ENCODE peak calls at places on chromosomes 12 and 14, in eight cellular contexts. V is Peyer's patch, J is colonic mucosa, C is H7, A is hepatocyte, Y is A549, R is kidney epithelial cell, B is lung. I is an unnamed sample.

GRCh38 chr12:107451246-107451645 is 234.4 kb upstream of the PWP1 start:
- DNase-seq in V (no peak), J (no peak), C (no peak), A (no peak), Y (no peak), R (no peak), B (no peak), I (no peak)

GRCh38 chr12:117513353-117513752 is 151.9 kb upstream of the NOS1 start:
- DNase-seq in V (no peak), J (no peak), C (no peak), A (no peak), Y (no peak), R (no peak), B (no peak), I (no peak)

GRCh38 chr14:89085154-89086059 is 261.0 kb downstream of the TTC8 start:
- DNase-seq in V (no peak), J (no peak), C (no peak), A (no peak), Y (no peak), R (no peak), B (no peak), I (no peak)

GRCh38 chr12:114451657-114452056 is 45.7 kb upstream of the TBX5 start:
- DNase-seq in V (no peak), J (no peak), C (no peak), A (no peak), Y (no peak), R (no peak), B (no peak), I (no peak)

GRCh38 chr12:132084681-132085635 is 59.2 kb downstream of the DDX51 start:
- DNase-seq in V (peak), J (peak), C (peak), A (peak), Y (peak), R (no peak), B (peak), I (peak)

GRCh38 chr12:78916845-78917480 is 52.4 kb downstream of the SYT1 start:
- DNase-seq in V (no peak), J (no peak), C (no peak), A (no peak), Y (no peak), R (peak), B (no peak), I (no peak)

GRCh38 chr14:74980746-74981661 is 21.7 kb upstream of the EIF2B2 start:
- DNase-seq in V (peak), J (no peak), C (peak), A (no peak), Y (no peak), R (no peak), B (no peak), I (no peak)

GRCh38 chr14:54617467-54617866 is 50.5 kb downstream of the SAMD4A start:
- DNase-seq in V (no peak), J (no peak), C (no peak), A (no peak), Y (no peak), R (no peak), B (no peak), I (no peak)

GRCh38 chr14:19800282-19801117 is 3.1 kb upstream of the OR4N2 start:
- DNase-seq in V (no peak), J (no peak), C (no peak), A (no peak), Y (no peak), R (no peak), B (no peak), I (no peak)

GRCh38 chr12:6632026-6632978 is 3.5 kb downstream of the LPAR5 start:
- DNase-seq in V (peak), J (peak), C (no peak), A (peak), Y (no peak), R (no peak), B (no peak), I (no peak)

GRCh38 chr12:67367843-67368242 is 98.7 kb downstream of the CAND1 start:
- DNase-seq in V (no peak), J (no peak), C (no peak), A (no peak), Y (no peak), R (peak), B (no peak), I (no peak)

GRCh38 chr14:29282169-29282568 is 515.6 kb downstream of the FOXG1 start:
- DNase-seq in V (no peak), J (no peak), C (no peak), A (no peak), Y (no peak), R (no peak), B (no peak), I (no peak)

GRCh38 chr12:25675808-25676207 is 122.7 kb upstream of the LMNTD1 start:
- DNase-seq in V (no peak), J (no peak), C (no peak), A (no peak), Y (no peak), R (no peak), B (no peak), I (no peak)

GRCh38 chr12:117151195-117152031 is 38.9 kb downstream of the FBXO21 start:
- DNase-seq in V (peak), J (peak), C (peak), A (peak), Y (peak), R (no peak), B (peak), I (peak)

GRCh38 chr12:107718606-107719005 is 33.0 kb downstream of the PWP1 start:
- DNase-seq in V (no peak), J (no peak), C (no peak), A (no peak), Y (no peak), R (no peak), B (no peak), I (no peak)

GRCh38 chr12:22477166-22477893 is 67.0 kb downstream of the C2CD5 start:
- DNase-seq in V (no peak), J (no peak), C (no peak), A (no peak), Y (no peak), R (peak), B (no peak), I (peak)

GRCh38 chr12:3129301-3130052 is 52.3 kb downstream of the TSPAN9 start:
- DNase-seq in V (no peak), J (no peak), C (no peak), A (no peak), Y (no peak), R (no peak), B (no peak), I (no peak)

GRCh38 chr12:94762259-94762942 is 112.0 kb upstream of the TMCC3 start:
- DNase-seq in V (no peak), J (no peak), C (no peak), A (no peak), Y (no peak), R (no peak), B (no peak), I (no peak)

GRCh38 chr12:2294651-2295475 is 242.1 kb downstream of the CACNA1C start:
- DNase-seq in V (no peak), J (no peak), C (no peak), A (peak), Y (no peak), R (peak), B (peak), I (peak)

GRCh38 chr14:77026930-77027537 is 1.5 kb downstream of the IRF2BPL start:
- DNase-seq in V (peak), J (no peak), C (peak), A (peak), Y (no peak), R (no peak), B (no peak), I (peak)

GRCh38 chr14:69008411-69008810 is 29.3 kb upstream of the ACTN1 start:
- DNase-seq in V (no peak), J (no peak), C (no peak), A (peak), Y (no peak), R (no peak), B (no peak), I (no peak)

GRCh38 chr12:79834712-79835376 is 100.1 kb downstream of the PPP1R12A start:
- DNase-seq in V (no peak), J (no peak), C (no peak), A (no peak), Y (no peak), R (no peak), B (no peak), I (no peak)

GRCh38 chr14:101557811-101558738 is 3.2 kb upstream of the DIO3 start:
- DNase-seq in V (no peak), J (no peak), C (peak), A (peak), Y (no peak), R (no peak), B (no peak), I (peak)

GRCh38 chr12:21568115-21568514 is 36.5 kb downstream of the GYS2 start:
- DNase-seq in V (no peak), J (no peak), C (no peak), A (no peak), Y (no peak), R (no peak), B (no peak), I (no peak)

GRCh38 chr12:54612216-54612750 is 22.4 kb downstream of the LACRT start:
- DNase-seq in V (no peak), J (no peak), C (no peak), A (no peak), Y (no peak), R (no peak), B (no peak), I (no peak)

GRCh38 chr12:3445127-3445978 is 45.6 kb upstream of the PRMT8 start:
- DNase-seq in V (no peak), J (no peak), C (no peak), A (no peak), Y (no peak), R (no peak), B (no peak), I (no peak)

GRCh38 chr12:83796527-83796926 is 1109.8 kb downstream of the TMTC2 start:
- DNase-seq in V (no peak), J (no peak), C (no peak), A (no peak), Y (no peak), R (no peak), B (no peak), I (no peak)

GRCh38 chr12:74339211-74339610 is 198.4 kb upstream of the ATXN7L3B start:
- DNase-seq in V (no peak), J (no peak), C (no peak), A (no peak), Y (no peak), R (no peak), B (no peak), I (no peak)

GRCh38 chr12:61536525-61536924 is 723.7 kb upstream of the USP15 start:
- DNase-seq in V (no peak), J (no peak), C (no peak), A (no peak), Y (no peak), R (no peak), B (no peak), I (no peak)

GRCh38 chr12:14774074-14774943 is 29.0 kb downstream of the WBP11 start:
- DNase-seq in V (peak), J (peak), C (peak), A (peak), Y (peak), R (peak), B (peak), I (peak)

DNA sequence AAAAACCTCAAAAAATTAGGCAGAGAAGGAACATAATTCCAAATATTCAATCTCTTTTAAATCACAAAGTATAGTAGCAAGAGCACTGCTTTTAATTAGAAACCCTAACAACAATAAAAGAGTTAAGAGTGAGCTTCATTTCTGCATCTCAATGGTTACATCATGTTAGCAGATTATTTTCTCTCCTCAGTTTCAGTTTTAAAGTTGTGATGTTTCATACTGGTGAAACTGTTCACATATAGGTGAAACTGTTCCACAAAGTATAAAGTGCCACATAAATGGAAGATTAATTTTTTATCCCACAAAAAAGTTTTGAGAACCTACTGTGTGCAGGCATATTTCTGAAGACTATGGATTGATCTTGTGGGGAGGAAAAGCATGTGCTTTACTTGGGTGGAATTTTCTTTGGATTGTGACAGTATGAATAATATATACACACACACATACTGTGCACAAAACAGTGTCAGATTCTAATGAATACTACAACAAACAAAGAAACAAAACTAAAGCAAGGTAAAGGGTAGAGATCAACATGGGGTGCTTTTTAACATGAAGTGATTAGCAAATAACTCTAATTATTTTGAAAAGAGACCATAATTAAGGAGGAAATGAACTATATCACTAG is 17.1 kb downstream of the LUM start:
- DNase-seq in V (no peak), J (no peak), C (no peak), A (no peak), Y (no peak), R (no peak), B (no peak), I (no peak)
- H3K4me3 ChIP-seq in V (no peak), J (no peak), C (no peak), A (no peak), Y (no peak), R (no peak), B (no peak), I (no peak)

DNA sequence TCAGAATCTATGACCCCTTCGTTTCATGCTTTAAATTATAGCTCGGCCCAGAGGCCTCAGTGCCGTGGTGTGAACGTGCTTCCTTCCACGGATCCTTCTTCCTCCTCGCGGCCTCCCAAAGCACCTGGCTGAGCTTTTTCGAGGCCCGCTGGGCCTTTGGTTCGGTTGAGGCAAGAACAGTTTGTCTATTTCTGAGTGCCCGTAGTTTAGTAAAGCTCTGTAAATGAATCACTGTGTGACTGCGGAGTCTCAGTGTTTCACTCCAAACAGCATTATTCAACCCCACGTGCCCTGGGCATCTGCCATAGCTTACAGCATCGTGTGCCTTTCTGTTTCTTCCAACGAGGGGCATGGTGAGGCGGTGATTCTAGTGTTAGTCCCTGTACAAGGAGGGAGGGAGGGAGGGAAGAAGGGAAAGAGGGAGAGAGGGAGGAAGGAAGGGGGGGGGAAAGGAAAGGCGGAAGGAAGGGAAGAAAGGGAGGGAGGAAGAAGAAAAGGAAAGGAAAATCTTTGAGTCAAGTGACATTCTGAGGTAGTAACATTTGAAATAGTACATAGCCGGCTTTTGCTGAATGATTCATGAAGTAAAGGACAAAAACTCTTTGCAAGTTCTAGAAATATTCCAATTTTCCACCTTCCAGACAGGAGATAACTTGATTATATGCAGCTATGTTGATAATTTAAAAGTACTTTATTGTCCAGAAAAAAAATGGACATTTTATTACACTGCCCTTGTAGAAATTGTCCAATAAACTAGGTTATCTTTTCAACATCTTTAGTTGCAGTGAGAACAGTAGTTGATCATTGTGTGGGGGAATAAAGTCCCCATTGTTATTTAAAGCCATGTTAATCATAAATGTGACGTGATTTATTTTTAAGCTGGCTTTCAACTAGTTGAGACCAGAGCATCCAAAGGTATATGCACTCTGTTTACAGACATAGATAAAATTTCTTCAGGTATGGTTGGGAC is 1.2 kb upstream of the TRIM9 start:
- DNase-seq in V (peak), J (peak), C (no peak), A (peak), Y (peak), R (peak), B (no peak), I (peak)
- H3K4me3 ChIP-seq in V (peak), J (peak), C (peak), A (peak), Y (peak), R (peak), B (no peak), I (peak)

DNA sequence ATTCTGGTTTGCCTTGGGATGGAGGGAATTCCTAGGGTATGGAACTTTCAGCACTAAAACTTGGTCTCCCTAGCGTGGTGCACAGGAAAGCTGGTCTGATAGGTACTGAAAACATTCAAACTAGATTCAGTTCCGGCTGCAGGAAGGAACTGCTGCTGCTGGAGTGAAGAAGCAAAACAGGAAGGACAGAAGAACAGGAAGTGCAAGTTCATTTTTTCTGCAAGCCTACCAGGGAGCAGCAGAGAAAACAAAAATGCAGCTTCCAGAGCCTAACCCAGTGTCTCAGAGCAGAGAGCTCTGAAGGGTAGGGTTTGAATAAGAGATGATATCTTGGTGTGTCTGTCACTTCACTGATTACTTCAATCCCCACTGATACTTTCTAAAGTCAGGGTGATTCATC is 165.2 kb downstream of the VRK1 start:
- DNase-seq in V (peak), J (no peak), C (no peak), A (no peak), Y (no peak), R (no peak), B (no peak), I (no peak)
- H3K4me3 ChIP-seq in V (no peak), J (no peak), C (no peak), A (no peak), Y (no peak), R (no peak), B (no peak), I (no peak)

GRCh38 chr12:123608192-123608591 is 6.3 kb downstream of the DDX55 start:
- DNase-seq in V (no peak), J (peak), C (no peak), A (no peak), Y (no peak), R (no peak), B (no peak), I (no peak)
- H3K4me3 ChIP-seq in V (no peak), J (no peak), C (no peak), A (no peak), Y (no peak), R (no peak), B (no peak), I (no peak)

GRCh38 chr14:105490572-105491365 is at the start of gene TEDC1:
- DNase-seq in V (peak), J (peak), C (peak), A (peak), Y (peak), R (peak), B (peak), I (peak)

GRCh38 chr14:105491366-105492006 is 440 bp downstream of the TEDC1 start:
- DNase-seq in V (peak), J (peak), C (peak), A (peak), Y (peak), R (no peak), B (peak), I (peak)

GRCh38 chr14:105492966-105493871 is 2.2 kb downstream of the TEDC1 start:
- DNase-seq in V (no peak), J (no peak), C (peak), A (peak), Y (no peak), R (no peak), B (no peak), I (peak)

GRCh38 chr14:105493921-105494605 is 3.0 kb downstream of the TEDC1 start:
- DNase-seq in V (no peak), J (no peak), C (peak), A (peak), Y (no peak), R (no peak), B (no peak), I (no peak)

GRCh38 chr14:105492051-105492965 is 1.3 kb downstream of the TEDC1 start:
- DNase-seq in V (no peak), J (no peak), C (no peak), A (peak), Y (no peak), R (no peak), B (no peak), I (peak)
- H3K4me3 ChIP-seq in V (no peak), J (peak), C (no peak), A (no peak), Y (peak), R (peak), B (no peak), I (no peak)

GRCh38 chr12:66187822-66188221 is 1.2 kb upstream of the IRAK3 start:
- DNase-seq in V (no peak), J (no peak), C (no peak), A (no peak), Y (no peak), R (no peak), B (no peak), I (no peak)

GRCh38 chr12:66191547-66192126 is 2.6 kb downstream of the IRAK3 start:
- DNase-seq in V (no peak), J (no peak), C (no peak), A (no peak), Y (no peak), R (no peak), B (no peak), I (no peak)

GRCh38 chr12:66189476-66189823 is 436 bp downstream of the IRAK3 start:
- DNase-seq in V (no peak), J (no peak), C (no peak), A (no peak), Y (no peak), R (no peak), B (no peak), I (no peak)

GRCh38 chr12:66188584-66189475 is at the start of gene IRAK3:
- DNase-seq in V (peak), J (peak), C (peak), A (peak), Y (no peak), R (no peak), B (peak), I (peak)

GRCh38 chr12:66190519-66191406 is 1.7 kb downstream of the IRAK3 start:
- DNase-seq in V (no peak), J (no peak), C (no peak), A (no peak), Y (no peak), R (no peak), B (no peak), I (no peak)
- H3K4me3 ChIP-seq in V (no peak), J (no peak), C (no peak), A (no peak), Y (no peak), R (no peak), B (no peak), I (no peak)

DNA sequence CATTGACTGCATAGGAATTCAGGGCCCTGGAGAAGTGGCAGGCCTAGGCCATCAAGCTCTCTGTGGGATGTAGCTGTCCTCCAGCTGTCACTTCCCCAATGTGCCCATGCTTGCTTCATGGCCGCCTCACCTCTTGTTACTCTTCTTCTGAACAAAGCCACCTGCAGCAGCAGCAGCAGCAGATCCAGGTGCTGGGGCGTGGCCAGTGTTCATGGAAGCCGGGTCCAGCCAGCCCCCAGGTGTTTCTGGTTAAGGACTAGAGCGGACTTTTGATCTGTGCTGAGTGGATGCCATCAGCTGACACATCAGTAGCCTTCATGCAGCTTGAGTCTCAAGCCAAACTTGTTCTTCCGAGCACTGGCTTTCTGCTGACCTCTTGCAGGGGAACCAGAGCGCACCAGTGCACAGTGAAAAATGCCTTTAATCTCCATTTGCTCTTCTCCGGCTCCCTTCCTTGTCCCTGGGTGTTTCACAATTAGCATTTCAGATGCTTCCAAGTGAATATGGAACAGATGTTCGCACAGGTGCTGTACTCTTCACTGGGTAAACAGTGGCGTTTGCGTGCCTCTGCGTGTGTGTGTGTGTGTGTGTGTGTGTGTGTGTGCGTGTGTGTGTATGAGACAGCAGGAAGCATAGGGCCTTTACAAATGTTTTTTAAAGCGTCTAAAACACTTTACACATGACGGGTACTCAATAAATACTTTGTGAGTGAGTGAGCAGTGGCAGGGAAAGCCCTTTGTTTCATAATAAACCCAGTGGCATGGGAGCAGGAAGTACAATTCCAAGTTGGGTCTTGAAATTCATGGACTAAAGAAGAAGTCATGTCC is 20.1 kb downstream of the TPCN1 start:
- DNase-seq in V (peak), J (peak), C (no peak), A (peak), Y (no peak), R (peak), B (no peak), I (peak)
- H3K4me3 ChIP-seq in V (no peak), J (no peak), C (no peak), A (no peak), Y (no peak), R (no peak), B (no peak), I (no peak)

I was measured in uterus.